ENCODE peak calls at places on chromosomes 11 and 22, in eight cellular contexts. One of them, this sample, is unnamed.

GRCh38 chr11:67581469-67581868 is 2.1 kb upstream of the GSTP1 start:
- DNase-seq in DND-41: no peak
- DNase-seq in PC-3: no peak
- DNase-seq in neural progenitor cell: peak; percentile 52
- DNase-seq in HCT116: no peak
- DNase-seq in keratinocyte: no peak
- DNase-seq in GM12878: no peak
- DNase-seq in MM.1S: no peak
- DNase-seq in this sample: no peak

GRCh38 chr11:64351136-64351631 is 7.8 kb upstream of the RPS6KA4 start:
- DNase-seq in DND-41: no peak
- DNase-seq in PC-3: no peak
- DNase-seq in neural progenitor cell: no peak
- DNase-seq in HCT116: no peak
- DNase-seq in keratinocyte: no peak
- DNase-seq in GM12878: no peak
- DNase-seq in MM.1S: no peak
- DNase-seq in this sample: no peak

GRCh38 chr11:117725048-117725734 is 71.8 kb downstream of the DSCAML1 start:
- DNase-seq in DND-41: no peak
- DNase-seq in PC-3: no peak
- DNase-seq in neural progenitor cell: no peak
- DNase-seq in HCT116: no peak
- DNase-seq in keratinocyte: no peak
- DNase-seq in GM12878: no peak
- DNase-seq in MM.1S: no peak
- DNase-seq in this sample: no peak

GRCh38 chr11:127651175-127651887 is 650.8 kb upstream of the KIRREL3 start:
- DNase-seq in DND-41: no peak
- DNase-seq in PC-3: peak; percentile 80
- DNase-seq in neural progenitor cell: no peak
- DNase-seq in HCT116: no peak
- DNase-seq in keratinocyte: no peak
- DNase-seq in GM12878: no peak
- DNase-seq in MM.1S: no peak
- DNase-seq in this sample: peak; percentile 83

GRCh38 chr22:38172489-38173155 is 9.0 kb downstream of the PLA2G6 start:
- DNase-seq in DND-41: no peak
- DNase-seq in PC-3: peak; percentile 13
- DNase-seq in neural progenitor cell: no peak
- DNase-seq in HCT116: no peak
- DNase-seq in keratinocyte: no peak
- DNase-seq in GM12878: no peak
- DNase-seq in MM.1S: no peak
- DNase-seq in this sample: peak; percentile 57

GRCh38 chr11:93054881-93055280 is 85.4 kb downstream of the MTNR1B start:
- DNase-seq in DND-41: no peak
- DNase-seq in PC-3: peak; percentile 94
- DNase-seq in neural progenitor cell: no peak
- DNase-seq in HCT116: peak; percentile 97
- DNase-seq in keratinocyte: peak; percentile 90
- DNase-seq in GM12878: no peak
- DNase-seq in MM.1S: no peak
- DNase-seq in this sample: peak; percentile 98

GRCh38 chr22:48639896-48640732 is 1187.6 kb downstream of the BRD1 start:
- DNase-seq in DND-41: peak; percentile 59
- DNase-seq in PC-3: no peak
- DNase-seq in neural progenitor cell: no peak
- DNase-seq in HCT116: no peak
- DNase-seq in keratinocyte: no peak
- DNase-seq in GM12878: no peak
- DNase-seq in MM.1S: no peak
- DNase-seq in this sample: no peak

GRCh38 chr11:10208045-10208674 is 85.9 kb downstream of the SBF2 start:
- DNase-seq in DND-41: no peak
- DNase-seq in PC-3: peak; percentile 74
- DNase-seq in neural progenitor cell: peak; percentile 55
- DNase-seq in HCT116: peak; percentile 58
- DNase-seq in keratinocyte: peak; percentile 5
- DNase-seq in GM12878: peak; percentile 32
- DNase-seq in MM.1S: peak; percentile 64
- DNase-seq in this sample: peak; percentile 74

GRCh38 chr11:83000381-83000780 is 71.3 kb downstream of the RAB30 start:
- DNase-seq in DND-41: no peak
- DNase-seq in PC-3: no peak
- DNase-seq in neural progenitor cell: no peak
- DNase-seq in HCT116: no peak
- DNase-seq in keratinocyte: no peak
- DNase-seq in GM12878: no peak
- DNase-seq in MM.1S: no peak
- DNase-seq in this sample: no peak

GRCh38 chr11:115980336-115980735 is 476.1 kb upstream of the CADM1 start:
- DNase-seq in DND-41: no peak
- DNase-seq in PC-3: no peak
- DNase-seq in neural progenitor cell: no peak
- DNase-seq in HCT116: no peak
- DNase-seq in keratinocyte: no peak
- DNase-seq in GM12878: no peak
- DNase-seq in MM.1S: no peak
- DNase-seq in this sample: no peak

GRCh38 chr11:118311518-118311917 is 7.0 kb downstream of the CD3E start:
- DNase-seq in DND-41: no peak
- DNase-seq in PC-3: no peak
- DNase-seq in neural progenitor cell: no peak
- DNase-seq in HCT116: no peak
- DNase-seq in keratinocyte: no peak
- DNase-seq in GM12878: no peak
- DNase-seq in MM.1S: no peak
- DNase-seq in this sample: no peak

GRCh38 chr11:84089072-84090057 is 803.2 kb upstream of the CCDC90B start:
- DNase-seq in DND-41: no peak
- DNase-seq in PC-3: no peak
- DNase-seq in neural progenitor cell: no peak
- DNase-seq in HCT116: no peak
- DNase-seq in keratinocyte: no peak
- DNase-seq in GM12878: no peak
- DNase-seq in MM.1S: no peak
- DNase-seq in this sample: peak; percentile 1

GRCh38 chr22:29106839-29107238 is 34.0 kb downstream of the KREMEN1 start:
- DNase-seq in DND-41: no peak
- DNase-seq in PC-3: no peak
- DNase-seq in neural progenitor cell: peak; percentile 25
- DNase-seq in HCT116: no peak
- DNase-seq in keratinocyte: no peak
- DNase-seq in GM12878: no peak
- DNase-seq in MM.1S: no peak
- DNase-seq in this sample: no peak

GRCh38 chr11:20065040-20065805 is 95.1 kb downstream of the DBX1 start:
- DNase-seq in DND-41: no peak
- DNase-seq in PC-3: no peak
- DNase-seq in neural progenitor cell: no peak
- DNase-seq in HCT116: no peak
- DNase-seq in keratinocyte: no peak
- DNase-seq in GM12878: no peak
- DNase-seq in MM.1S: no peak
- DNase-seq in this sample: no peak

GRCh38 chr22:34105461-34106062 is 185.3 kb upstream of the LARGE1 start:
- DNase-seq in DND-41: peak; percentile 9
- DNase-seq in PC-3: peak; percentile 9
- DNase-seq in neural progenitor cell: peak; percentile 79
- DNase-seq in HCT116: no peak
- DNase-seq in keratinocyte: no peak
- DNase-seq in GM12878: no peak
- DNase-seq in MM.1S: peak; percentile 16
- DNase-seq in this sample: no peak

DNA sequence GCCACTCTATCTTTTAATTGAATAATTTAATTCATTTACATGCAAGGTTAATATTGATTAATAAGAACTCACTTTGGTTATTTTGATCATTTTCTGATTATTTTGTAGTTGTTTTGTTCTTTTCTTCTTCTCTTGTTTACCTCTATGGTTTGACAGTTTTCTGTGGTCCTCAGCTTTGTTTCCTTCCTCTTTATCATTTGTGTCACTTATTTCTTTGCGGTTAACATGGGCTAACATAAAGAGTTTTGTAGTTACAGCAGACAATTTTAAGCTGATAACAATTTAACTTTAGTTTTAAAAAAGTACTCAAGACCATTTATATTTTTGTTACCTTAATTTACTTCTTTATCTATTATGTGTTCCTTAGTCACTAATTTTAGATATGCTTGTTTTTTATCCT is 1032.8 kb upstream of the RAG2 start:
- DNase-seq in DND-41: no peak
- DNase-seq in PC-3: no peak
- DNase-seq in neural progenitor cell: no peak
- DNase-seq in HCT116: no peak
- DNase-seq in keratinocyte: no peak
- DNase-seq in GM12878: no peak
- DNase-seq in MM.1S: no peak
- DNase-seq in this sample: no peak
- TF ChIP-seq EZH2 in DND-41: no peak
- TF ChIP-seq EZH2 in PC-3: no peak
- TF ChIP-seq EZH2 in neural progenitor cell: no peak
- TF ChIP-seq EZH2 in HCT116: no peak
- TF ChIP-seq EZH2 in keratinocyte: no peak
- TF ChIP-seq EZH2 in GM12878: no peak
- TF ChIP-seq EZH2 in MM.1S: no peak
- TF ChIP-seq EZH2 in this sample: no peak

GRCh38 chr11:62726156-62727006 is 876 bp downstream of the HNRNPUL2 start:
- DNase-seq in DND-41: peak; percentile 35
- DNase-seq in PC-3: no peak
- DNase-seq in neural progenitor cell: no peak
- DNase-seq in HCT116: no peak
- DNase-seq in keratinocyte: no peak
- DNase-seq in GM12878: no peak
- DNase-seq in MM.1S: no peak
- DNase-seq in this sample: no peak
- H2AFZ ChIP-seq in DND-41: peak overlapping the region; percentile 66
- H2AFZ ChIP-seq in PC-3: peak overlapping the region; percentile 62
- H2AFZ ChIP-seq in neural progenitor cell: no peak overlapping the region
- H2AFZ ChIP-seq in HCT116: no peak overlapping the region
- H2AFZ ChIP-seq in keratinocyte: no peak overlapping the region
- H2AFZ ChIP-seq in GM12878: no peak overlapping the region
- H2AFZ ChIP-seq in MM.1S: no peak overlapping the region
- H2AFZ ChIP-seq in this sample: no peak overlapping the region

GRCh38 chr11:110331626-110332025 is 35.2 kb upstream of the RDX start:
- DNase-seq in DND-41: no peak
- DNase-seq in PC-3: no peak
- DNase-seq in neural progenitor cell: no peak
- DNase-seq in HCT116: no peak
- DNase-seq in keratinocyte: no peak
- DNase-seq in GM12878: no peak
- DNase-seq in MM.1S: no peak
- DNase-seq in this sample: no peak
- H3K27ac ChIP-seq in DND-41: no peak overlapping the region
- H3K27ac ChIP-seq in PC-3: no peak overlapping the region
- H3K27ac ChIP-seq in neural progenitor cell: no peak overlapping the region
- H3K27ac ChIP-seq in HCT116: no peak overlapping the region
- H3K27ac ChIP-seq in keratinocyte: no peak overlapping the region
- H3K27ac ChIP-seq in GM12878: no peak overlapping the region
- H3K27ac ChIP-seq in MM.1S: no peak overlapping the region
- H3K27ac ChIP-seq in this sample: no peak overlapping the region

GRCh38 chr11:11843233-11843632 is 1.5 kb downstream of the USP47 start:
- DNase-seq in DND-41: no peak
- DNase-seq in PC-3: peak; percentile 77
- DNase-seq in neural progenitor cell: peak; percentile 11
- DNase-seq in HCT116: no peak
- DNase-seq in keratinocyte: no peak
- DNase-seq in GM12878: no peak
- DNase-seq in MM.1S: no peak
- DNase-seq in this sample: peak; percentile 80

GRCh38 chr11:11841121-11841604 is 609 bp upstream of the USP47 start:
- DNase-seq in DND-41: no peak
- DNase-seq in PC-3: peak; percentile 28
- DNase-seq in neural progenitor cell: peak; percentile 44
- DNase-seq in HCT116: peak; percentile 16
- DNase-seq in keratinocyte: no peak
- DNase-seq in GM12878: no peak
- DNase-seq in MM.1S: no peak
- DNase-seq in this sample: peak; percentile 50

GRCh38 chr11:11841605-11842425 is at the start of gene USP47:
- DNase-seq in DND-41: peak; percentile 91
- DNase-seq in PC-3: peak; percentile 79
- DNase-seq in neural progenitor cell: peak; percentile 97
- DNase-seq in HCT116: peak; percentile 76
- DNase-seq in keratinocyte: no peak
- DNase-seq in GM12878: no peak
- DNase-seq in MM.1S: peak; percentile 89
- DNase-seq in this sample: peak; percentile 78

GRCh38 chr11:11843642-11844041 is 1.9 kb downstream of the USP47 start:
- DNase-seq in DND-41: no peak
- DNase-seq in PC-3: no peak
- DNase-seq in neural progenitor cell: no peak
- DNase-seq in HCT116: no peak
- DNase-seq in keratinocyte: no peak
- DNase-seq in GM12878: no peak
- DNase-seq in MM.1S: no peak
- DNase-seq in this sample: no peak

DNA sequence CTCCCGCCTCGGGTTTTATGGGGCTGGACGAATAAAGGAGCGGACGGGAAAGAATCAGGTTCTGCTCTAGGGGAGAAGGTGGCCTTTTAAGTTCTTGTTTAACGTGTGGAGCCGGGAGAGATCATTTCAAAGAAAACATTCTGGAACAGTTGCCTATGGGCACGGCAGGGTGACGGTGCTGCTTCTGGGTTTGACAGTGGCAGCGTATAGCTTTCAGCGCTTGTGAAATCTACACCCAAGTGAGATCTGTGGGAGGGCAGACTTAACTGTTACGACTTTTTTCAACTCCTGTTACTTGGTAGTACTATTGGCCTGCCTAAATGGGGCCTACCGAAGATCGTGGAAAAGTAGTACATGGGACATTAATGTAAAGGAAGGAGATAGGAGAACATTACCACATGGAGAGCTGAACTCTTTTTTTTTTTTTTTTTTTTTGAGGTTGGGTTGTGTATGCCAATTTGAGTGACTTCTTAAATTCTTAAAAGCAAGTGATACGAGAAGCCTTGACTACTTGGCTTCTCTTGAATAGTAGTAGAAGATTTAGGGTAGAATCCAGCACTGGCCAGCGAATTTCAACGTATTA is 745 bp downstream of the USP47 start:
- DNase-seq in DND-41: peak; percentile 75
- DNase-seq in PC-3: peak; percentile 66
- DNase-seq in neural progenitor cell: peak; percentile 73
- DNase-seq in HCT116: peak; percentile 53
- DNase-seq in keratinocyte: no peak
- DNase-seq in GM12878: peak; percentile 45
- DNase-seq in MM.1S: peak; percentile 83
- DNase-seq in this sample: peak; percentile 84
- TF ChIP-seq EZH2 in DND-41: no peak
- TF ChIP-seq EZH2 in PC-3: no peak
- TF ChIP-seq EZH2 in neural progenitor cell: no peak
- TF ChIP-seq EZH2 in HCT116: no peak
- TF ChIP-seq EZH2 in keratinocyte: no peak
- TF ChIP-seq EZH2 in GM12878: no peak
- TF ChIP-seq EZH2 in MM.1S: no peak
- TF ChIP-seq EZH2 in this sample: no peak

DNA sequence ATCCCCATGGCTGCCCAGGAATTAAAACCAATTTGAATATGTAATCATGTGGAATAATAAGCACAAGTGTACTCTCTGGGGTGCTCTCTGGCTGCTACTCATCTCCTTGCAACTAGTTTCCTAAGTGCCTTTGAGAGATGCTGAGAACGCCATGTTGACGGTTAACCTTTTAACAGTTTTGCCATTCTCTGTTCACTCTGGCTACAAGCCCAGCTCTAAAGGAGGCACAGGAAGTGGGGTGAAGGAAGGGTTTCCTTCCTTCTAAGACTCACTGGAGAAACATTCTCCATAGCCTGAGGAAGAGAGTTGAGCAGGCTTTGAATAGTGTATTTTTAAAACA is 122.0 kb upstream of the ZC3H12C start:
- DNase-seq in DND-41: no peak
- DNase-seq in PC-3: peak; percentile 68
- DNase-seq in neural progenitor cell: peak; percentile 12
- DNase-seq in HCT116: no peak
- DNase-seq in keratinocyte: no peak
- DNase-seq in GM12878: no peak
- DNase-seq in MM.1S: no peak
- DNase-seq in this sample: peak; percentile 70
- H2AFZ ChIP-seq in DND-41: no peak overlapping the region
- H2AFZ ChIP-seq in PC-3: peak overlapping the region; percentile 21
- H2AFZ ChIP-seq in neural progenitor cell: peak overlapping the region; percentile 32
- H2AFZ ChIP-seq in HCT116: no peak overlapping the region
- H2AFZ ChIP-seq in keratinocyte: peak overlapping the region; percentile 36
- H2AFZ ChIP-seq in GM12878: peak overlapping the region; percentile 0
- H2AFZ ChIP-seq in MM.1S: no peak overlapping the region
- H2AFZ ChIP-seq in this sample: no peak overlapping the region